ENCODE peak calls at places on chromosome 1, in six cellular contexts. L, K, W, U, O and T are unnamed samples.

GRCh38 chr1:182198006-182198605 is 136.6 kb upstream of the ZNF648 start:
- DNase-seq in L (no peak), K (no peak), W (no peak), U (no peak), O (peak), T (no peak)

GRCh38 chr1:183272390-183272801 is 86.3 kb downstream of the LAMC2 start:
- DNase-seq in L (no peak), K (peak), W (no peak), U (no peak), O (peak), T (peak)

GRCh38 chr1:158039380-158039779 is 45.9 kb downstream of the KIRREL1 start:
- DNase-seq in L (no peak), K (peak), W (no peak), U (no peak), O (no peak), T (no peak)

GRCh38 chr1:30919025-30919881 is 10.7 kb upstream of the SDC3 start:
- DNase-seq in L (peak), K (peak), W (no peak), U (peak), O (no peak), T (peak)

GRCh38 chr1:99004270-99005141 is at the start of gene PLPPR5:
- DNase-seq in L (peak), K (peak), W (peak), U (peak), O (peak), T (peak)

GRCh38 chr1:210775289-210775688 is 358.7 kb downstream of the KCNH1 start:
- DNase-seq in L (no peak), K (no peak), W (no peak), U (no peak), O (no peak), T (no peak)

GRCh38 chr1:21781971-21782867 is 730 bp downstream of the USP48 start:
- DNase-seq in L (peak), K (peak), W (peak), U (no peak), O (peak), T (peak)

GRCh38 chr1:91578320-91579109 is 77.9 kb downstream of the CDC7 start:
- DNase-seq in L (no peak), K (no peak), W (no peak), U (no peak), O (no peak), T (peak)

GRCh38 chr1:41547781-41548560 is 63.5 kb upstream of the EDN2 start:
- DNase-seq in L (no peak), K (no peak), W (no peak), U (no peak), O (no peak), T (no peak)

GRCh38 chr1:25837253-25837875 is 17.6 kb downstream of the MTFR1L start:
- DNase-seq in L (no peak), K (no peak), W (no peak), U (no peak), O (peak), T (no peak)

GRCh38 chr1:45928486-45929205 is 125.2 kb downstream of the MAST2 start:
- DNase-seq in L (no peak), K (peak), W (no peak), U (no peak), O (no peak), T (peak)

GRCh38 chr1:45926302-45926701 is 122.9 kb downstream of the MAST2 start:
- DNase-seq in L (no peak), K (no peak), W (no peak), U (no peak), O (no peak), T (no peak)

GRCh38 chr1:45925728-45926287 is 122.4 kb downstream of the MAST2 start:
- DNase-seq in L (no peak), K (no peak), W (no peak), U (no peak), O (no peak), T (no peak)

GRCh38 chr1:45930258-45931150 is 127.1 kb downstream of the MAST2 start:
- DNase-seq in L (no peak), K (no peak), W (no peak), U (no peak), O (no peak), T (no peak)

GRCh38 chr1:45929257-45929687 is 125.9 kb downstream of the MAST2 start:
- DNase-seq in L (peak), K (peak), W (no peak), U (no peak), O (peak), T (peak)
- H2BK5ac ChIP-seq in L (no peak), K (peak), W (no peak), U (peak), O (no peak), T (no peak)

DNA sequence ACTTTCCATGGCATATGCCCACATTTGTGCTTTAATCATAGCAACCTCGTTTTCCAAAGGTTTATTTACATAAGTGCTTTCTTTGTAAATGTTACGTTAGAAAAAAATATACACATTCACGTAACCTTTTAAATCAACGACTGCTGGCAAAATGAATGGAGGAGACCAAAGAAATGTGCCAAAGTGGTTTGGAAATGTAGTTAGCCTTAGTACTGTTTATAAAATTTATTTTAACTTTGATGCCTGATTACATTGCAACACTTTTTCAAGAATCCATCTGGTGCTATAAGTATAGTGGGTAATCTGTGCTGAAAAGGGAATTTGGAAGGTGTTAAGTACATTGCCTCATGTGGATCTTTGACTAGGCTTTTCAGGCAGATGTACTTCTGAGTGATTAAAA is 108.9 kb downstream of the IFI44 start:
- DNase-seq in L (no peak), K (peak), W (no peak), U (no peak), O (no peak), T (no peak)
- H4K8ac ChIP-seq in L (no peak), K (no peak), W (no peak), U (no peak), O (no peak), T (no peak)

GRCh38 chr1:169944621-169945020 is 50.9 kb upstream of the SCYL3 start:
- DNase-seq in L (no peak), K (no peak), W (no peak), U (no peak), O (no peak), T (no peak)

GRCh38 chr1:169943963-169944526 is 50.3 kb upstream of the SCYL3 start:
- DNase-seq in L (no peak), K (no peak), W (no peak), U (no peak), O (no peak), T (no peak)

GRCh38 chr1:169945171-169945570 is 51.5 kb upstream of the SCYL3 start:
- DNase-seq in L (no peak), K (no peak), W (no peak), U (no peak), O (no peak), T (no peak)

DNA sequence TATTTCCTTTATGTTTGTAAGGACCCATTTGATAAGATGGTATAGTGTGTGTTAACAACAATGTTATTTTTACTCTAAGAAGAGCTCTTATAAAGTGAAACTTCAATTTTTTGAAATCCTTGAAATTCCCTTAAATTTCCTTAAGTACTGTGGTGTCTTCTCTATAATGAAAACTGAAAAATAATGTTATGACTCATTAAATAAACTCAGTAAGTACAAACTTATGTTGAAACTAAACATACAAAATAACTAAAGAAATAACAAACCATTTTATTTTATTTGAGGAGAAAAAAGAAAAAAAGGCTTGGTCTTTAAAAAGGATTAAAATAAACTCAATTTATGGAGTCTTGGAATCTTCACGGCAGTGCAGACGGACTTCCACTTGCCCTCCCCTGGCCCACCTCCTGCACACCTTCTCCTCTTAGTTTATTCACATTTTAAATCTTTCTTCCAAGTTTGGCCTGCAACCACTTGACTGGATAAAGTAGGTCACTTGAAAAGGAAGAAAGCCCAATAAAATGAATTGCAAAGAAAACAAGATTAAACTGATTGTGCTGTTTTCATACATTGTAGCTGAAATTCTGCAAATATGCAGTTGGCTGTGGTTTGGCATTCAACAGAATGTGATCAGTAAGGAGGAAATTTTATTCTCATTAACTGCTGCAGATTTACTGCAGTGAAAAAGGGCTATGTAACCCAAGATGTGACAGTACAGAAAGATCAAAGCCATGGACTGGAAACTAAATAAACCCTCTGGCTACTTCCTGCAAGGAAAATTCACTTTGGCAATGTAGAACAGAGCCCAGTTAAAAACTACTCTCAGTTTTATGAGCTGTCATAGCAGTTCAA is 48.5 kb upstream of the SCYL3 start:
- DNase-seq in L (no peak), K (peak), W (no peak), U (no peak), O (no peak), T (peak)
- H3K14ac ChIP-seq in L (no peak), K (no peak), W (no peak), U (no peak), O (no peak), T (no peak)

DNA sequence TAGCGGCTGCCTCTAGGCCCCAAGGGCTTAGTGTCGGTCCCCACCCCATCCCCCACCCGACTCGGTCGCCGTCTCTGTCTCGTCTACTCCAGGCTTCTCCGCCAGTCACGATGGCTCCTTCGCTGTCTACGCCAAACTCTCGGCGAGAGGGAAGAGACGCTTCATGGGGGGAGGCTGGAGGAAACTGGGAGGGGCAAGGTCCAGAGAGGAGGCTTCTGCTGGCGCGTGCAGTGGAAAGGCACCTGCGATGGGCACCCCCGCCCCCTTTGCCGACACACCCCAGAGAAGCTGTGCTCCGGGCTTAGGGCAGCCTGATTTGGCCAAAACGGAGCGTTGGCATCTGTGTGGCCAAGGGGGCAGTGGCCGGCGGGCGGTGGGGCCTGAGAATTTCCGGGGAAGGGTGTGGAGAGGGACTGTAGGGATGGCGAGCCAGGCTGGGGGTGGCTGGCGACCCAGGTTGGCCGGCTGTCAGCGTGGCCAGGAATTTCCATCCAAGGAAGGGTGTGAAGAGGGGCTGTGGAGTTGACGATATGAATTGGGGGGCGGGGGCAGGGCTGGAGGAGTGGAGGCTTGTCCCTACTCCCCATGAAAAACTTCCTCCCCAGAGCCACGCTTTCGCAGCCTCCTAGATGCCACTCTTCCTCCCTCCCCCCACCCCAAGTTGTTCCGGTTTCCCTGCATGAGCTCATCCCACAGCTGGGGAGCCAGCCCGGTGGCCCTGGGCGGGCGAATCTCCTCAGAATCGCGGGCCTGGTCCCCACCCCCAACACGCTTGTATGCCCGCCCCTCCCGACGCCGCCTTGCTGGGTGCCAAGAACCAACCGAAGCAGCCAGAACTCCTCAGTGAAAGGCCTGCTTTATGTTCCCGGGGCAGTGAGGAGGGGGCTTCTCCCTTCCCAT is 1.4 kb upstream of the CSMD2 start:
- DNase-seq in L (peak), K (no peak), W (peak), U (peak), O (no peak), T (no peak)
- H2BK5ac ChIP-seq in L (no peak), K (no peak), W (no peak), U (peak), O (no peak), T (no peak)

DNA sequence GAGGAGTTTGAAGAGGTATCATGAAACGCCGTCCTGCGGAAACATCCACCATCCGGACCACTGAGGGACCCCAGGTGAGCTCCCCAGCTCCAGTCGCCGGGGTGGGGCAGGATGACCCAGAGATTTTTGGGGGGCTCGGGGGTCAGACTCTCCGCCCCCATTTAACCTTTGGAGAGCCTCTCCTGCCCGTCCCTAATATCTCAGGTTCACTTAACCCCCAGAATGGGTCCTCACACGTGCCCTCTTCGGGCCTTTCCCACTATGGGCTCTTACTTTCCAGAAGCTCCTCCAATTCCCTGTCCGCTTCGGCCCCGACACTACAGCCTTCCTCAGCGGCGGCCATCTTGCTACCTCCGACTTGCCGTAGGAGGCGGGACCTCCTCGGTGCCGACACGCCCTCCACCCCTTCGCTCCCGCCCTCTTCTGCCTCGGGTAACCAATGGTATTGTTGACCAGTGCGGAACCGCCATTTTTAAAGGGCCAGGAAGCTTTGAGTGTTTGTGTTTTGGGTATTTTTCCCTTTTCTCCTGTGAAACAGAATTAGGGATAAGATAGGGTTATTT is at the start of gene PEX19:
- DNase-seq in L (peak), K (peak), W (peak), U (peak), O (peak), T (peak)
- H4K8ac ChIP-seq in L (no peak), K (peak), W (no peak), U (peak), O (peak), T (peak)

GRCh38 chr1:196393742-196394141 is 214.5 kb downstream of the KCNT2 start:
- DNase-seq in L (no peak), K (peak), W (no peak), U (no peak), O (no peak), T (no peak)

GRCh38 chr1:196401454-196401838 is 206.8 kb downstream of the KCNT2 start:
- DNase-seq in L (no peak), K (no peak), W (no peak), U (no peak), O (no peak), T (no peak)

GRCh38 chr1:196400478-196401453 is 207.5 kb downstream of the KCNT2 start:
- DNase-seq in L (no peak), K (peak), W (no peak), U (no peak), O (no peak), T (peak)

GRCh38 chr1:196403803-196404690 is 204.2 kb downstream of the KCNT2 start:
- DNase-seq in L (no peak), K (no peak), W (no peak), U (no peak), O (peak), T (no peak)

DNA sequence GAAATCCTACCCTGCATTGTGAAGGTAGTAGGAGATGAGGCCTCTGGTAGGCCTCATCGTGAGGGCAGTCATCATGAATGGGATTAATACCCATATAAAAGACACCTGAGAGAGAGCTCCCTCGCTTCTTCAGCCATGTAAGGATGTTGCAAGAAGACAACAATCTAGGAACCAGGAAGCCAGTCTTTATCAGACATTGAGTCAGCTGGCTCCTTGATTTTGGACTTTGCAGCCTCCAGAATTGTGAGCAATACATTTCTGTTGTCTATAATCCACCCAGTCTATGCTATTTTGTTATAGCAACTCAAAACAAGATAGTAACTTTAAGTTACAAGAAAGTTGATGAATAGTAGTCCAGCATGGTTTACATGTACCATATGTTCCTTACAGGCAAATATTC is 208.5 kb downstream of the KCNT2 start:
- DNase-seq in L (no peak), K (no peak), W (no peak), U (no peak), O (no peak), T (no peak)
- H3K14ac ChIP-seq in L (no peak), K (no peak), W (no peak), U (no peak), O (no peak), T (no peak)

DNA sequence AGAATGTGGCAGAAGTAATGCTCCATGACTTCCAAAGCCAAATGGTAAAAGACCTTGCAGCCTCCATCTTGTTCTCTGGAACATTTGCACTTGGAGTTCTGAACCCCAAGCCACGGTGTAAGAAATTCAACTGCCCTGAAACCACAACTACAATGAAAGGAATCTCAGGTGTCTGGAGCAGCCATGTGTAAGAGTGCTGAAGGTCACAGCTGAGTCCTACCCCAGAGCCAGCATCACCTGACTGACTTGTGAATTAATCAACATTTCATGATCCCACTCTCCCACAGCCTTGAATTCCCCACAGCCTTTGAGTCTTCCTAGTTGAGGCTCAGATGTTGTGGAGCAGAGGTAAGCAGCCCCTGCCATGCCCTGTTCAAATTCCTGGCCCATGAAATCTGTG is 192.8 kb upstream of the CAMK1G start:
- DNase-seq in L (no peak), K (no peak), W (no peak), U (no peak), O (peak), T (no peak)
- H2BK5ac ChIP-seq in L (no peak), K (no peak), W (no peak), U (no peak), O (no peak), T (no peak)